ENCODE peak calls at places on chromosome 22, in four cellular contexts. One of them, this sample, is unnamed.

GRCh38 chr22:41273128-41273527 is 12.9 kb downstream of the RANGAP1 start:
- DNase-seq in mucosa of descending colon: no peak
- DNase-seq in left lung: no peak
- DNase-seq in CD4-positive, alpha-beta memory T cell: no peak
- DNase-seq in this sample: no peak

GRCh38 chr22:33867118-33867863 is 53.0 kb downstream of the LARGE1 start:
- DNase-seq in mucosa of descending colon: peak; percentile 73
- DNase-seq in left lung: no peak
- DNase-seq in CD4-positive, alpha-beta memory T cell: no peak
- DNase-seq in this sample: no peak

GRCh38 chr22:26912985-26913384 is 255.6 kb downstream of the MIAT start:
- DNase-seq in mucosa of descending colon: no peak
- DNase-seq in left lung: no peak
- DNase-seq in CD4-positive, alpha-beta memory T cell: no peak
- DNase-seq in this sample: no peak

GRCh38 chr22:27724706-27725105 is 76.8 kb downstream of the MN1 start:
- DNase-seq in mucosa of descending colon: no peak
- DNase-seq in left lung: no peak
- DNase-seq in CD4-positive, alpha-beta memory T cell: no peak
- DNase-seq in this sample: no peak

GRCh38 chr22:23280356-23281052 is 100.2 kb downstream of the BCR start:
- DNase-seq in mucosa of descending colon: no peak
- DNase-seq in left lung: no peak
- DNase-seq in CD4-positive, alpha-beta memory T cell: no peak
- DNase-seq in this sample: no peak

GRCh38 chr22:32852346-32853251 is 51.1 kb downstream of the TIMP3 start:
- DNase-seq in mucosa of descending colon: peak; percentile 29
- DNase-seq in left lung: no peak
- DNase-seq in CD4-positive, alpha-beta memory T cell: no peak
- DNase-seq in this sample: peak; percentile 84

GRCh38 chr22:19039448-19039780 is 82.8 kb downstream of the DGCR2 start:
- DNase-seq in mucosa of descending colon: no peak
- DNase-seq in left lung: no peak
- DNase-seq in CD4-positive, alpha-beta memory T cell: no peak
- DNase-seq in this sample: no peak

GRCh38 chr22:26785942-26786341 is 128.6 kb downstream of the MIAT start:
- DNase-seq in mucosa of descending colon: no peak
- DNase-seq in left lung: no peak
- DNase-seq in CD4-positive, alpha-beta memory T cell: no peak
- DNase-seq in this sample: no peak

GRCh38 chr22:26674211-26675190 is 17.1 kb downstream of the MIAT start:
- DNase-seq in mucosa of descending colon: no peak
- DNase-seq in left lung: no peak
- DNase-seq in CD4-positive, alpha-beta memory T cell: peak; percentile 19
- DNase-seq in this sample: no peak

GRCh38 chr22:33914699-33915098 is 5.6 kb downstream of the LARGE1 start:
- DNase-seq in mucosa of descending colon: no peak
- DNase-seq in left lung: no peak
- DNase-seq in CD4-positive, alpha-beta memory T cell: no peak
- DNase-seq in this sample: no peak

GRCh38 chr22:19097518-19097917 is 24.7 kb downstream of the DGCR2 start:
- DNase-seq in mucosa of descending colon: no peak
- DNase-seq in left lung: no peak
- DNase-seq in CD4-positive, alpha-beta memory T cell: no peak
- DNase-seq in this sample: no peak

GRCh38 chr22:41929158-41929896 is 2.7 kb upstream of the TNFRSF13C start:
- DNase-seq in mucosa of descending colon: no peak
- DNase-seq in left lung: no peak
- DNase-seq in CD4-positive, alpha-beta memory T cell: no peak
- DNase-seq in this sample: no peak

GRCh38 chr22:27262371-27262770 is 539.2 kb downstream of the MN1 start:
- DNase-seq in mucosa of descending colon: no peak
- DNase-seq in left lung: no peak
- DNase-seq in CD4-positive, alpha-beta memory T cell: no peak
- DNase-seq in this sample: no peak

GRCh38 chr22:17085277-17086091 is 684 bp downstream of the IL17RA start:
- DNase-seq in mucosa of descending colon: peak; percentile 43
- DNase-seq in left lung: peak; percentile 61
- DNase-seq in CD4-positive, alpha-beta memory T cell: peak; percentile 8
- DNase-seq in this sample: peak; percentile 48

GRCh38 chr22:23012081-23012622 is 58.2 kb upstream of the GNAZ start:
- DNase-seq in mucosa of descending colon: no peak
- DNase-seq in left lung: no peak
- DNase-seq in CD4-positive, alpha-beta memory T cell: peak; percentile 6
- DNase-seq in this sample: no peak

GRCh38 chr22:22836635-22837034 is 51.0 kb upstream of the IGLL5 start:
- DNase-seq in mucosa of descending colon: no peak
- DNase-seq in left lung: no peak
- DNase-seq in CD4-positive, alpha-beta memory T cell: no peak
- DNase-seq in this sample: no peak

GRCh38 chr22:23026777-23027176 is 43.5 kb upstream of the GNAZ start:
- DNase-seq in mucosa of descending colon: no peak
- DNase-seq in left lung: no peak
- DNase-seq in CD4-positive, alpha-beta memory T cell: no peak
- DNase-seq in this sample: no peak

GRCh38 chr22:23123804-23124254 is 18.0 kb downstream of the RSPH14 start:
- DNase-seq in mucosa of descending colon: no peak
- DNase-seq in left lung: no peak
- DNase-seq in CD4-positive, alpha-beta memory T cell: no peak
- DNase-seq in this sample: no peak

GRCh38 chr22:22199634-22200033 is 45.0 kb upstream of the VPREB1 start:
- DNase-seq in mucosa of descending colon: no peak
- DNase-seq in left lung: no peak
- DNase-seq in CD4-positive, alpha-beta memory T cell: no peak
- DNase-seq in this sample: no peak

GRCh38 chr22:27100323-27100722 is 442.9 kb downstream of the MIAT start:
- DNase-seq in mucosa of descending colon: no peak
- DNase-seq in left lung: no peak
- DNase-seq in CD4-positive, alpha-beta memory T cell: no peak
- DNase-seq in this sample: peak; percentile 52

GRCh38 chr22:32411388-32411787 is 659 bp downstream of the RTCB start:
- DNase-seq in mucosa of descending colon: no peak
- DNase-seq in left lung: no peak
- DNase-seq in CD4-positive, alpha-beta memory T cell: peak; percentile 2
- DNase-seq in this sample: no peak

GRCh38 chr22:23820748-23821211 is 18.0 kb downstream of the DERL3 start:
- DNase-seq in mucosa of descending colon: peak; percentile 33
- DNase-seq in left lung: no peak
- DNase-seq in CD4-positive, alpha-beta memory T cell: no peak
- DNase-seq in this sample: no peak

GRCh38 chr22:37417264-37417663 is 10.0 kb downstream of the ELFN2 start:
- DNase-seq in mucosa of descending colon: no peak
- DNase-seq in left lung: no peak
- DNase-seq in CD4-positive, alpha-beta memory T cell: no peak
- DNase-seq in this sample: no peak

GRCh38 chr22:49820984-49821383 is 6.7 kb downstream of the BRD1 start:
- DNase-seq in mucosa of descending colon: no peak
- DNase-seq in left lung: no peak
- DNase-seq in CD4-positive, alpha-beta memory T cell: no peak
- DNase-seq in this sample: no peak
- H3K4me1 ChIP-seq in mucosa of descending colon: peaks cover 26% of the 10 kb centered on the region
- H3K4me1 ChIP-seq in left lung: peaks cover 14% of the 10 kb centered on the region
- H3K4me1 ChIP-seq in CD4-positive, alpha-beta memory T cell: peaks cover 78% of the 10 kb centered on the region
- H3K4me1 ChIP-seq in this sample: peaks cover 75% of the 10 kb centered on the region

GRCh38 chr22:43479962-43480361 is 68.1 kb downstream of the MPPED1 start:
- DNase-seq in mucosa of descending colon: peak; percentile 16
- DNase-seq in left lung: no peak
- DNase-seq in CD4-positive, alpha-beta memory T cell: no peak
- DNase-seq in this sample: no peak
- H3K4me3 ChIP-seq in mucosa of descending colon: no peak overlapping the region
- H3K4me3 ChIP-seq in left lung: no peak overlapping the region
- H3K4me3 ChIP-seq in CD4-positive, alpha-beta memory T cell: no peak overlapping the region
- H3K4me3 ChIP-seq in this sample: no peak overlapping the region

GRCh38 chr22:48438096-48438495 is 1389.6 kb downstream of the BRD1 start:
- DNase-seq in mucosa of descending colon: no peak
- DNase-seq in left lung: no peak
- DNase-seq in CD4-positive, alpha-beta memory T cell: no peak
- DNase-seq in this sample: no peak
- H3K4me1 ChIP-seq in mucosa of descending colon: no peaks in the 10 kb centered on the region
- H3K4me1 ChIP-seq in left lung: no peaks in the 10 kb centered on the region
- H3K4me1 ChIP-seq in CD4-positive, alpha-beta memory T cell: no peaks in the 10 kb centered on the region
- H3K4me1 ChIP-seq in this sample: no peaks in the 10 kb centered on the region

DNA sequence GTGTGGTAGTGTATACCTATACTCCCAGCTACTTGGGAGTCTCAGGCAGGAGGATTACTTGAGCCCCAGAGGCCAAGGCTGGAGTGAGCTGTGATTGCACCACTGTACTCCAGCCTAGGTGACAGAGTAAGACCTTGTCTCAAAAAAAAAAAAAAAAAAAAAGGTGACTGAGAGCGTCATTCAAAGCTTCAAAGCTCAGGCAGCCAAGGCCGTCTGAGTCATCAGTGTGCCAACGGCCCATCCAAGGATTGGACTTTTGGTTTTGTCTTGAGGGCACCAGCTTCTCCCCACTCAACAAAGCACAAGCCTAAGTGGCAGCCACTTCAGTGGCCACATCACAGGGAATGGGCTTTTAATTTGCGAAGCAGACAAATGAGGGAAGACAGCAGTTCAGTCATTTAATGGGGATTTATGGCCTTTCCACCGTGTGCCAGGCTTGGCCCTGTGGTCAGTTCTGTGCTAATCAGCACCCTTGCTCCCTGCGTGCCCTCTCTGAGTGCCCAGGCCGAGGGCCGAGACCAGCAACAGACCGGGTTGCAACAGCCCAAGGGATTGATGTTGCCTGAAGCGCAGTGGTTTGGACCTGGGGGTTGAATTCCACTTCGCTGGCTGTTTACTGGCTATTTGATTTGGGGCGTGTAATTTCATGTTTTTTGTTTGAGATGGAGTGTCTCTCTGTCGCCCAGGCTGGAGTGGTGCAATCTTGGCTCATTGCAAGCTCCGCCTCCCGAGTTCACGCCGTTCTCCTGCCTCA is 30.2 kb upstream of the CRYBB3 start:
- DNase-seq in mucosa of descending colon: no peak
- DNase-seq in left lung: peak; percentile 55
- DNase-seq in CD4-positive, alpha-beta memory T cell: no peak
- DNase-seq in this sample: no peak
- H3K4me3 ChIP-seq in mucosa of descending colon: no peak overlapping the region
- H3K4me3 ChIP-seq in left lung: no peak overlapping the region
- H3K4me3 ChIP-seq in CD4-positive, alpha-beta memory T cell: no peak overlapping the region
- H3K4me3 ChIP-seq in this sample: no peak overlapping the region

GRCh38 chr22:38751422-38752346 is 4.1 kb downstream of the SUN2 start:
- DNase-seq in mucosa of descending colon: peak; percentile 68
- DNase-seq in left lung: peak; percentile 80
- DNase-seq in CD4-positive, alpha-beta memory T cell: peak; percentile 86
- DNase-seq in this sample: peak; percentile 41
- H3K4me1 ChIP-seq in mucosa of descending colon: peaks cover 14% of the 10 kb centered on the region
- H3K4me1 ChIP-seq in left lung: peaks cover 16% of the 10 kb centered on the region
- H3K4me1 ChIP-seq in CD4-positive, alpha-beta memory T cell: peaks cover 70% of the 10 kb centered on the region
- H3K4me1 ChIP-seq in this sample: peaks cover 47% of the 10 kb centered on the region

DNA sequence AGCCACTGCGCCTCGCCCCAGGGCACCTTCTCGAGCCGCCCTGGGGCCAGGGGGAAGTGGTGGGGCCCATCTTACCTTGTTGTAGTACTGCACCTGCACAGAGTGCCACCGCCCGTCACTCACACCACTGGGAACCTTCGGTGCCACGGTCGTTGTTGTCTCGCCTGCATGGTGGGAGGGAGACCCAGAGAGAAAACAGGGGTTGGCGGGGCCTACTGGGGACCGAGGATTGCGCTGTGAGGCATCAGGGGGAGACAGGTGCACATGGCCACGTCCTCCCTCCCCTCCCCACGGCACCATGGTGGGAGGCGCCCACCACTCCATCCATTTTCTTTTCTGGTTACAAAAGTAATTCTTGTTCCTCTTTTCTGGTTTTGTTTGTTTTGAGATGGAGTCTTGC is 97.8 kb downstream of the TRMU start:
- DNase-seq in mucosa of descending colon: no peak
- DNase-seq in left lung: no peak
- DNase-seq in CD4-positive, alpha-beta memory T cell: no peak
- DNase-seq in this sample: no peak
- H3K4me3 ChIP-seq in mucosa of descending colon: no peak overlapping the region
- H3K4me3 ChIP-seq in left lung: no peak overlapping the region
- H3K4me3 ChIP-seq in CD4-positive, alpha-beta memory T cell: no peak overlapping the region
- H3K4me3 ChIP-seq in this sample: no peak overlapping the region

DNA sequence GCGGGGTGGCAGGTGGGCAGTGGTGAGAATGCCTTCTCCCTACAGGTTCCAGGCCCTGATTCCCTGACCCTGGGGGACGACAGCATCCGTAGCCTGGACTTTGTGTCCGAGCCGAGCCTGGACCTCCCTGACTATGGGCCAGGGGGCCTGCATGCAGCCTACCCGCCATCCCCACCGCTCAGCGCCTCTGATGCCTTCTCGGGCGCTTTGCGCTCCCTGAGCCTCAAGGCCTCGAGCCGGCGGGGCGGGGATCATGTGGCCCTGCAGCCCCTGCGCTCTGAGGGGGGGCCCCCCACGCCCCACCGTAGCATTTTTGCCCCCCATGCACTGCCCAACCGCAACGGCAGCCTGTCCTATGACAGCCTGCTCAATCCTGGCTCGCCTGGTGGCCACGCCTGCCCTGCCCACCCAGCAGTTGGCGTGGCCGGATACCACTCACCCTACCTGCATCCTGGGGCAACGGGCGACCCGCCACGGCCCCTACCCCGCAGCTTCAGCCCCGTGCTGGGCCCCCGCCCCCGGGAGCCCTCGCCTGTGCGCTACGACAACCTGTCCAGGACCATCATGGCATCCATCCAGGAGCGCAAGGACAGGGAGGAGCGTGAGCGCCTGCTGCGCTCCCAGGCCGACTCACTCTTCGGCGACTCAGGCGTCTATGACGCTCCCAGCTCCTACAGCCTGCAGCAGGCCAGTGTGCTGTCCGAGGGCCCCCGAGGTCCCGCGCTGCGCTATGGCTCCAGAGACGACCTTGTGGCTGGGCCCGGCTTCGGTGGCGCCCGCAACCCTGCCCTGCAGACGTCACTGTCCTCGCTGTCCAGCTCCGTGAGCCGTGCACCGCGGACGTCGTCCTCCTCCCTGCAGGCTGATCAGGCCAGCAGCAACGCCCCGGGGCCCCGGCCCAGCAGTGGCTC is 7.9 kb downstream of the CCDC188 start:
- DNase-seq in mucosa of descending colon: no peak
- DNase-seq in left lung: no peak
- DNase-seq in CD4-positive, alpha-beta memory T cell: no peak
- DNase-seq in this sample: no peak
- H3K4me1 ChIP-seq in mucosa of descending colon: no peaks in the 10 kb centered on the region
- H3K4me1 ChIP-seq in left lung: peaks cover under 1% of the 10 kb centered on the region
- H3K4me1 ChIP-seq in CD4-positive, alpha-beta memory T cell: no peaks in the 10 kb centered on the region
- H3K4me1 ChIP-seq in this sample: peaks cover 10% of the 10 kb centered on the region

GRCh38 chr22:44491666-44492405 is 6.2 kb downstream of the RTL6 start:
- DNase-seq in mucosa of descending colon: no peak
- DNase-seq in left lung: no peak
- DNase-seq in CD4-positive, alpha-beta memory T cell: no peak
- DNase-seq in this sample: no peak
- H3K4me3 ChIP-seq in mucosa of descending colon: no peak overlapping the region
- H3K4me3 ChIP-seq in left lung: no peak overlapping the region
- H3K4me3 ChIP-seq in CD4-positive, alpha-beta memory T cell: no peak overlapping the region
- H3K4me3 ChIP-seq in this sample: no peak overlapping the region

This sample was measured in left ventricle myocardium inferior.